ENCODE peak calls at places on chromosomes 7 and 10, in five cellular contexts. C is naive thymus-derived CD4-positive, alpha-beta T cell; X is PC-3; O is colonic mucosa; J is adrenal gland. D is an unnamed sample.
A peak's percentile ranks its signal among the peaks of the same experiment; 100 is the strongest.

GRCh38 chr7:112996472-112996871 is 90.2 kb downstream of the GPR85 start:
- DNase-seq in O (no peak), C (no peak), X (no peak), J (no peak), D (no peak)

GRCh38 chr10:53990799-53991238 is 810.2 kb downstream of the PCDH15 start:
- DNase-seq in J (no peak), C (no peak), X (no peak), O (no peak), D (no peak)

GRCh38 chr10:71213761-71214440 is 1.5 kb downstream of the UNC5B start:
- DNase-seq in J (no peak), X (no peak), C (no peak), O (peak; percentile 41), D (peak; percentile 63)

GRCh38 chr7:55026867-55027490 is 8.2 kb downstream of the EGFR start:
- DNase-seq in X (no peak), O (no peak), J (no peak), C (no peak), D (no peak)

GRCh38 chr10:119449760-119450461 is 92.6 kb downstream of the RGS10 start:
- DNase-seq in C (no peak), O (peak; percentile 31), X (peak; percentile 89), J (peak; percentile 30), D (peak; percentile 95)

GRCh38 chr7:66627151-66627681 is 1.5 kb upstream of the KCTD7 start:
- DNase-seq in X (no peak), C (no peak), J (no peak), O (no peak), D (no peak)

GRCh38 chr10:107579970-107580369 is 415.5 kb upstream of the SORCS1 start:
- DNase-seq in X (peak; percentile 9), J (no peak), O (no peak), C (no peak), D (no peak)

GRCh38 chr10:13939391-13939790 is 352.6 kb downstream of the PRPF18 start:
- DNase-seq in J (no peak), C (no peak), X (no peak), O (no peak), D (no peak)

GRCh38 chr7:142935941-142936565 is 2.5 kb upstream of the TRPV5 start:
- DNase-seq in O (no peak), J (no peak), C (no peak), X (no peak), D (no peak)

GRCh38 chr7:73894851-73895441 is 34.0 kb downstream of the TMEM270 start:
- DNase-seq in O (no peak), J (no peak), X (peak; percentile 82), C (no peak), D (no peak)

GRCh38 chr7:18302077-18302476 is 193.5 kb upstream of the HDAC9 start:
- DNase-seq in C (no peak), X (no peak), O (no peak), J (no peak), D (no peak)

GRCh38 chr7:136859798-136860197 is 8.7 kb upstream of the CHRM2 start:
- DNase-seq in X (no peak), J (no peak), O (no peak), C (no peak), D (no peak)

GRCh38 chr10:106540606-106541005 is 623.9 kb downstream of the SORCS1 start:
- DNase-seq in J (no peak), C (no peak), O (no peak), X (peak; percentile 76), D (no peak)

GRCh38 chr7:99490878-99491277 is 9.2 kb downstream of the ZNF394 start:
- DNase-seq in X (no peak), J (no peak), C (no peak), O (no peak), D (no peak)

GRCh38 chr7:94301024-94301588 is 93.6 kb upstream of the COL1A2 start:
- DNase-seq in C (no peak), J (peak; percentile 87), X (peak; percentile 91), O (peak; percentile 51), D (peak; percentile 56)

GRCh38 chr10:83458611-83459010 is 680.7 kb upstream of the GHITM start:
- DNase-seq in C (no peak), X (no peak), O (no peak), J (no peak), D (no peak)

GRCh38 chr7:50333266-50333665 is 28.8 kb downstream of the IKZF1 start:
- DNase-seq in C (peak; percentile 78), O (no peak), X (no peak), J (no peak), D (peak; percentile 35)

GRCh38 chr10:109891105-109891504 is 32.2 kb downstream of the XPNPEP1 start:
- DNase-seq in O (no peak), X (no peak), J (no peak), C (no peak), D (no peak)

GRCh38 chr10:89522463-89522862 is 12.9 kb downstream of the SLC16A12 start:
- DNase-seq in J (no peak), C (no peak), O (no peak), X (peak; percentile 10), D (no peak)

GRCh38 chr7:117036836-117037235 is 83.5 kb downstream of the ST7 start:
- DNase-seq in C (no peak), J (no peak), O (no peak), X (no peak), D (no peak)

GRCh38 chr7:22676385-22676784 is 50.6 kb upstream of the IL6 start:
- DNase-seq in J (no peak), C (no peak), X (no peak), O (no peak), D (no peak)

GRCh38 chr7:96297873-96298272 is 24.0 kb downstream of the SLC25A13 start:
- DNase-seq in C (no peak), J (no peak), X (no peak), O (no peak), D (no peak)

GRCh38 chr10:48970046-48970445 is 30.4 kb upstream of the LRRC18 start:
- DNase-seq in J (no peak), O (no peak), X (no peak), C (no peak), D (no peak)

GRCh38 chr7:100962537-100962936 is 6.8 kb upstream of the MUC12 start:
- DNase-seq in C (no peak), O (no peak), X (no peak), J (no peak), D (no peak)

GRCh38 chr7:44163591-44163990 is 22.5 kb upstream of the MYL7 start:
- DNase-seq in C (no peak), J (no peak), O (no peak), X (peak; percentile 68), D (no peak)

GRCh38 chr10:91632671-91633550 is at the start of gene PPP1R3C:
- DNase-seq in J (peak; percentile 94), C (peak; percentile 5), X (no peak), O (peak; percentile 83), D (peak; percentile 93)

GRCh38 chr10:98170249-98171117 is 36.0 kb downstream of the R3HCC1L start:
- DNase-seq in C (no peak), O (peak; percentile 51), X (peak; percentile 69), J (peak; percentile 29), D (peak; percentile 62)
- H3K4me1 ChIP-seq in C (peaks cover 3% of the 10 kb centered on the region), O (no peaks in the 10 kb centered on the region), X (no peaks in the 10 kb centered on the region), J (no peaks in the 10 kb centered on the region), D (peaks cover 19% of the 10 kb centered on the region)

GRCh38 chr10:17239276-17239660 is 11.2 kb downstream of the VIM start:
- DNase-seq in J (no peak), O (no peak), X (no peak), C (no peak), D (no peak)

GRCh38 chr10:17238445-17239275 is 10.6 kb downstream of the VIM start:
- DNase-seq in C (no peak), J (no peak), X (no peak), O (no peak), D (peak; percentile 85)

GRCh38 chr10:17236468-17236886 is 8.4 kb downstream of the VIM start:
- DNase-seq in C (no peak), X (no peak), O (no peak), J (no peak), D (no peak)

GRCh38 chr10:17237163-17237562 is 9.1 kb downstream of the VIM start:
- DNase-seq in O (no peak), X (no peak), J (no peak), C (no peak), D (no peak)

GRCh38 chr10:17237915-17238444 is 9.9 kb downstream of the VIM start:
- DNase-seq in O (no peak), X (no peak), C (no peak), J (no peak), D (no peak)
- H3K4me3 ChIP-seq in O (no peak overlapping the region), X (no peak overlapping the region), C (no peak overlapping the region), J (no peak overlapping the region), D (no peak overlapping the region)

GRCh38 chr7:107998150-107998549 is 4.8 kb downstream of the LAMB1 start:
- DNase-seq in O (no peak), C (no peak), J (no peak), X (peak; percentile 41), D (no peak)

GRCh38 chr7:107993879-107994278 is 9.1 kb downstream of the LAMB1 start:
- DNase-seq in J (no peak), O (peak; percentile 80), X (no peak), C (no peak), D (no peak)

GRCh38 chr7:107996072-107996824 is 6.7 kb downstream of the LAMB1 start:
- DNase-seq in O (no peak), C (no peak), J (no peak), X (peak; percentile 69), D (no peak)

GRCh38 chr7:107994366-107994765 is 8.6 kb downstream of the LAMB1 start:
- DNase-seq in O (no peak), J (no peak), C (no peak), X (no peak), D (no peak)

DNA sequence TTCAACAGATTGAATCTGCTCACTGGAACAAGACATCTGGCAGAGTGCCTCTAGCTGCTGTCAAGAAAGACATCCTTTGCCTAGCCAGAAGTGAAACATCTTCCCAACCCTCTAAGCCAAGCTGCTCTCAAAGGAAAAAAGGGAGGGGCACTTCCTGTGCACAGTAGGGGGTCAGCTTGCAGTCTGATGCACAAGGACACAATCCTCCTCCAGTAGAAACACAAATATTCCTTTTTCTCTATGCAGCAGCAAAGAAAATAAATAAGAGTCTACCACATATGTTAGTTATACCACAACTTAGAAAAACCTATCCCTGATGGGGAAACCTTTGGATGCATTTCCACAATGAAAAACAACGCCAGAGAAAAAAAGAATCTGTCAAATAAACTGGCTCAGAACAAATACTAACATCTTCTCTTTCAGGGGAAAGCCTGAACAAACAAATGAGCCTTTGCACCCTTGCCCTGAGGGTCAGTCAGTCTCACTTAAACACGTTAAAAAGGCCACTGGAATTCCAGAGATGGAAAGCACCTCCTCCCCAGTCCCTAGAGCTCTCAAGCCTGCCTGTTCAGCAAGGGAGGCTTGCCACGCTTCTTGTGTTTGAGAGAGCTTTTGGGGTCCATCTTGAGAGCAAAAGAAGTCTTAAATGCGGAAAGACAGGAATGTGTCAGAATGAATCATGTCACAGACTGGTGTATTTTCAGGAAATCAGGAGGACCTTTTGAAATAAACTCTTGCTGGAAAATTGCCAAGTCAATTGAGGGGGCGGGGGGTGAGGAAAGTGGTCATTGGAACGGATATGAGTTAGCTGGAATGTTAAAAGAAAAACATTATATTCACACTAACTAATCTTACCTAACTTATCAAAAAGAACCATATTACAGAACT is 7.5 kb downstream of the LAMB1 start:
- DNase-seq in X (peak; percentile 91), J (no peak), O (no peak), C (no peak), D (peak; percentile 85)
- H3K27ac ChIP-seq in X (peak overlapping the region; percentile 88), J (no peak overlapping the region), O (peak overlapping the region; percentile 67), C (no peak overlapping the region), D (peak overlapping the region; percentile 18)

DNA sequence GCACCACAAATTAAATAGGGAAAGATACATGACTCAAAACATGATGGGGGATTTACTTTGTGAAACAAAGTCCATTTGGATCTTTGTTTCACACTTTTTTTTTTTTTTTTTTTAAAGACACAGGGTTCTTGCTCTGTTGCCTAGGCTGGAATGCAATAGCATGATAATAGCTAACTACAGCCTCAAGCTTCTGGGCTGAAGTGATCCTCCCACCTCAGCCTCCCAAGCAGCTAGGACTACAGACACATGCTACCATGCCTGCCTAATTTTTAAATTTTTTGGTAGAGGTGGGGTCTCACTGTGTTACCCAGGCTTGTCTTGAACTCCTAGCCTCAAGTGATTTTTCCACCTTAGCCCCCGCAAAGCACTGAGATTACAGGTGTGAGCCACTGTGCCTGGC is 172.6 kb upstream of the KLF14 start:
- DNase-seq in X (peak; percentile 9), O (no peak), J (no peak), C (no peak), D (no peak)
- H3K4me1 ChIP-seq in X (peaks cover 72% of the 10 kb centered on the region), O (peaks cover 3% of the 10 kb centered on the region), J (peaks cover 44% of the 10 kb centered on the region), C (peaks cover 31% of the 10 kb centered on the region), D (no peaks in the 10 kb centered on the region)

D was measured in cardiac muscle cell.